ENCODE peak calls at places on chromosomes 6 and 20, in four cellular contexts. M, L, E and I are unnamed samples.
A peak's percentile ranks its signal among the peaks of the same experiment; 100 is the strongest.

GRCh38 chr20:8431538-8432434 is 299.7 kb downstream of the PLCB1 start:
- DNase-seq in L (no peak), M (no peak), E (no peak), I (no peak)

GRCh38 chr6:93896081-93896480 is 476.7 kb upstream of the EPHA7 start:
- DNase-seq in E (no peak), M (no peak), L (no peak), I (no peak)

GRCh38 chr20:60210779-60211617 is 252.8 kb downstream of the CDH26 start:
- DNase-seq in E (peak; percentile 44), L (peak; percentile 62), M (no peak), I (peak; percentile 79)

GRCh38 chr20:38065764-38066375 is 32.3 kb downstream of the RPRD1B start:
- DNase-seq in L (no peak), E (peak; percentile 41), M (no peak), I (no peak)

GRCh38 chr20:53434662-53435061 is 159.0 kb downstream of the ZNF217 start:
- DNase-seq in L (no peak), E (no peak), M (no peak), I (no peak)

GRCh38 chr20:34704177-34705007 is at the start of gene TP53INP2:
- DNase-seq in E (peak; percentile 94), M (no peak), L (peak; percentile 95), I (peak; percentile 85)

GRCh38 chr6:115971785-115972184 is 88.9 kb downstream of the FRK start:
- DNase-seq in E (no peak), L (no peak), M (no peak), I (no peak)

GRCh38 chr6:133609404-133610270 is 279.3 kb upstream of the TCF21 start:
- DNase-seq in L (no peak), M (no peak), E (peak; percentile 88), I (no peak)

GRCh38 chr6:69331886-69332285 is 464.9 kb downstream of the LMBRD1 start:
- DNase-seq in L (no peak), E (no peak), M (no peak), I (no peak)

GRCh38 chr6:148771212-148771601 is 24.4 kb downstream of the UST start:
- DNase-seq in L (no peak), E (no peak), M (no peak), I (no peak)

GRCh38 chr6:31585531-31585930 is 546 bp upstream of the LST1 start:
- DNase-seq in E (peak; percentile 50), L (peak; percentile 52), M (no peak), I (peak; percentile 60)

GRCh38 chr6:118894425-118895240 is 681 bp downstream of the ASF1A start:
- DNase-seq in M (no peak), E (peak; percentile 10), L (peak; percentile 63), I (peak; percentile 62)

GRCh38 chr20:56872620-56873458 is 243.7 kb downstream of the TFAP2C start:
- DNase-seq in M (no peak), E (no peak), L (no peak), I (no peak)

GRCh38 chr6:52423971-52424381 is 3.8 kb downstream of the EFHC1 start:
- DNase-seq in M (no peak), E (peak; percentile 54), L (no peak), I (no peak)

GRCh38 chr6:27608916-27609883 is 136.3 kb upstream of the ZNF184 start:
- DNase-seq in L (peak; percentile 56), E (peak; percentile 61), M (peak; percentile 56), I (peak; percentile 47)

GRCh38 chr6:56448056-56448455 is 194.6 kb downstream of the DST start:
- DNase-seq in E (no peak), M (no peak), L (no peak), I (no peak)

GRCh38 chr6:119865466-119866350 is 516.1 kb upstream of the MAN1A1 start:
- DNase-seq in E (no peak), M (no peak), L (no peak), I (no peak)

GRCh38 chr6:36098920-36099647 is 31.2 kb upstream of the MAPK13 start:
- DNase-seq in E (no peak), L (peak; percentile 79), M (no peak), I (no peak)

GRCh38 chr6:161257778-161258457 is 15.9 kb downstream of the AGPAT4 start:
- DNase-seq in M (no peak), E (no peak), L (no peak), I (no peak)

GRCh38 chr20:24862606-24863005 is 86.5 kb upstream of the CST7 start:
- DNase-seq in M (no peak), E (no peak), L (no peak), I (no peak)

GRCh38 chr20:10474606-10475184 is 39.6 kb downstream of the SLX4IP start:
- DNase-seq in L (no peak), E (no peak), M (no peak), I (no peak)

GRCh38 chr6:7051780-7052440 is 55.9 kb upstream of the RREB1 start:
- DNase-seq in L (no peak), M (no peak), E (no peak), I (peak; percentile 52)

GRCh38 chr6:142842423-142843261 is 102.3 kb downstream of the HIVEP2 start:
- DNase-seq in M (peak; percentile 97), E (peak; percentile 59), L (no peak), I (no peak)

GRCh38 chr20:50292324-50293243 is 102.0 kb downstream of the CEBPB start:
- DNase-seq in L (peak; percentile 97), M (no peak), E (peak; percentile 97), I (no peak)

GRCh38 chr6:1025821-1026220 is 286.1 kb upstream of the FOXQ1 start:
- DNase-seq in L (no peak), E (no peak), M (no peak), I (no peak)

GRCh38 chr6:43669922-43670622 is 17.5 kb downstream of the MRPS18A start:
- DNase-seq in E (no peak), L (peak; percentile 77), M (no peak), I (no peak)

GRCh38 chr6:3722211-3722621 is 29.3 kb downstream of the PXDC1 start:
- DNase-seq in M (no peak), E (no peak), L (no peak), I (no peak)

GRCh38 chr6:44034931-44035345 is 92.3 kb downstream of the MRPL14 start:
- DNase-seq in M (no peak), E (no peak), L (no peak), I (no peak)

GRCh38 chr20:24838551-24839530 is 110.2 kb upstream of the CST7 start:
- DNase-seq in E (no peak), L (no peak), M (peak; percentile 52), I (no peak)

GRCh38 chr6:79782775-79783174 is 151.6 kb downstream of the SH3BGRL2 start:
- DNase-seq in M (no peak), E (no peak), L (no peak), I (no peak)

GRCh38 chr6:21386744-21387143 is 206.8 kb upstream of the SOX4 start:
- DNase-seq in L (peak; percentile 18), E (peak; percentile 64), M (no peak), I (no peak)

GRCh38 chr6:30589754-30590358 is 18.6 kb downstream of the ABCF1 start:
- DNase-seq in E (no peak), M (no peak), L (no peak), I (no peak)

GRCh38 chr6:162251257-162251656 is 476.3 kb downstream of the PRKN start:
- DNase-seq in M (no peak), E (peak; percentile 14), L (no peak), I (peak; percentile 12)

GRCh38 chr20:17227199-17227535 is 327 bp downstream of the PCSK2 start:
- DNase-seq in M (no peak), E (no peak), L (no peak), I (peak; percentile 7)

GRCh38 chr20:37326666-37327065 is 19.3 kb upstream of the SRC start:
- DNase-seq in L (no peak), E (no peak), M (no peak), I (no peak)

GRCh38 chr6:6512711-6513110 is 75.8 kb upstream of the LY86 start:
- DNase-seq in E (no peak), M (no peak), L (no peak), I (no peak)

DNA sequence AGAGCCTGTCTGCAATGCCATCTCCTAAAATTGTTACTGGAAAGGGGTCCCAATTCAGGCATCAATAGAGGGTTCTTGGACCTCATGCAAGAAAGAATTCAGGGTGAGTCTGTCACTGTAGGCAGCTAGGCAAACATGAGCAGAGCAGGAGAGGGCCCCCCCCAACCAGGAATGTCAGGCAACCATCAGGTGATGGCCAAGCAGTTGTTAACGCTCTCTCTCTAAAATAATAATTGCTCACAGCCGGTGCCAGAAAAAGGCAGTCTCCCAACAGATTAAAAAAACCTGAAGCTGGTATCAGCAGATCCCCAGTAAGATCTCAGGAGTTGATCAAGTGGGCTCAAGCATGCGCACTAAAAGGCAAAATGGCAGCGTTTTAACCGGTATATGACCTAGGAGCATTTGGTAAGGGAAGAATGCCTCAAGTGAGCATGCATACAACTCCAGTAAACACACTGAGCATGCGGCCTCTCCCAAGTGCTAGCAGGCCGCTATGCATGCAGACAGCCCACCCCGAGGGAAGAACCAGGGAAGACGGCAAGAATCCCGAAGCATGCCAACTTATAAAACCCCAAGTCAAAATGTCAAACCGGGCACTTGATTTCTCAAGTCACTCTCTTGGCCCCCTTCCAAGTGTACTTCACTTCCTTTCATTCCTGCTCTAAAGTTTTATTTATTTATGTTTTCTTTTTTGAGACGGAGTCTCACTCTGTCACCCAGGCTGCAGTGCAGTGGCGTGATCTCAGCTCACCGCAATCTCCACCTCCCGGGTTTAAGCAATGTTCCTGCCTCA is 44.0 kb upstream of the RNGTT start:
- DNase-seq in M (no peak), L (no peak), E (no peak), I (no peak)
- TF ChIP-seq SP1 in M (no peak), L (no peak), E (no peak), I (no peak)

GRCh38 chr20:63821824-63822223 is 9.2 kb downstream of the ZBTB46 start:
- DNase-seq in L (no peak), M (no peak), E (no peak), I (no peak)

GRCh38 chr20:63822276-63822696 is 8.8 kb downstream of the ZBTB46 start:
- DNase-seq in L (peak; percentile 73), E (no peak), M (no peak), I (no peak)

GRCh38 chr20:63815613-63815862 is 15.5 kb downstream of the ZBTB46 start:
- DNase-seq in E (no peak), L (no peak), M (no peak), I (no peak)

GRCh38 chr20:63815869-63816268 is 15.2 kb downstream of the ZBTB46 start:
- DNase-seq in E (no peak), M (no peak), L (no peak), I (no peak)

GRCh38 chr20:63819224-63819917 is 11.7 kb downstream of the ZBTB46 start:
- DNase-seq in E (peak; percentile 72), L (peak; percentile 57), M (no peak), I (peak; percentile 46)
- TF ChIP-seq FOXM1 in E (no peak), L (no peak), M (no peak), I (no peak)

GRCh38 chr6:153059757-153060156 is 57.2 kb upstream of the MTRF1L start:
- DNase-seq in E (peak; percentile 7), L (no peak), M (no peak), I (no peak)
- TF ChIP-seq SP1 in E (no peak), L (no peak), M (no peak), I (no peak)

GRCh38 chr20:41229259-41229658 is 88.3 kb downstream of the ZHX3 start:
- DNase-seq in M (no peak), L (no peak), E (no peak), I (no peak)

GRCh38 chr20:41231850-41232249 is 85.7 kb downstream of the ZHX3 start:
- DNase-seq in M (no peak), E (no peak), L (no peak), I (no peak)

GRCh38 chr20:41231136-41231535 is 86.4 kb downstream of the ZHX3 start:
- DNase-seq in E (no peak), L (no peak), M (no peak), I (no peak)

GRCh38 chr20:41228858-41229257 is 88.7 kb downstream of the ZHX3 start:
- DNase-seq in E (no peak), M (no peak), L (no peak), I (no peak)

GRCh38 chr20:41230136-41230535 is 87.4 kb downstream of the ZHX3 start:
- DNase-seq in M (no peak), E (no peak), L (no peak), I (no peak)
- TF ChIP-seq FOXM1 in M (no peak), E (no peak), L (no peak), I (no peak)